ENCODE peak calls at places on chromosomes 4 and X, in nine cellular contexts. I is uterus, Q is cardiac fibroblast, F is foreskin fibroblast, N is A549, K is body of pancreas, C is mammary epithelial cell, H is MM.1S, D is stomach. L is an unnamed sample.

GRCh38 chr4:13162886-13163285 is 321.3 kb downstream of the RAB28 start:
- DNase-seq in I (no peak), Q (peak; percentile 5), F (no peak), N (no peak), K (peak; percentile 10), C (no peak), H (no peak), D (no peak), L (no peak)

GRCh38 chrX:96140796-96141195 is 543.8 kb upstream of the DIAPH2 start:
- DNase-seq in I (no peak), Q (no peak), F (no peak), N (no peak), K (no peak), C (no peak), H (no peak), D (no peak), L (no peak)

GRCh38 chrX:10769165-10769564 is 148.8 kb upstream of the MID1 start:
- DNase-seq in I (no peak), Q (peak; percentile 51), F (no peak), N (peak; percentile 32), K (no peak), C (peak; percentile 12), H (peak; percentile 32), D (no peak), L (peak; percentile 54)

GRCh38 chrX:80751456-80751855 is 58.2 kb downstream of the BRWD3 start:
- DNase-seq in I (no peak), Q (no peak), F (no peak), N (no peak), K (no peak), C (peak; percentile 24), H (no peak), D (no peak), L (peak; percentile 57)

GRCh38 chrX:27815209-27815608 is 7.4 kb downstream of the MAGEB10 start:
- DNase-seq in I (no peak), Q (peak; percentile 2), F (no peak), N (peak; percentile 4), K (no peak), C (peak; percentile 39), H (no peak), D (no peak), L (no peak)

GRCh38 chrX:69085826-69086225 is 79.4 kb downstream of the PJA1 start:
- DNase-seq in I (no peak), Q (no peak), F (no peak), N (no peak), K (no peak), C (no peak), H (no peak), D (no peak), L (no peak)

GRCh38 chr4:76001760-76002159 is 5.5 kb downstream of the CXCL9 start:
- DNase-seq in I (no peak), Q (no peak), F (no peak), N (no peak), K (no peak), C (no peak), H (no peak), D (no peak), L (no peak)

GRCh38 chrX:119266364-119266995 is 30.4 kb downstream of the PGRMC1 start:
- DNase-seq in I (no peak), Q (peak; percentile 31), F (peak; percentile 11), N (peak; percentile 24), K (peak; percentile 3), C (peak; percentile 6), H (peak; percentile 19), D (no peak), L (peak; percentile 14)

GRCh38 chr4:105399535-105400161 is 74.2 kb downstream of the PPA2 start:
- DNase-seq in I (no peak), Q (peak; percentile 72), F (peak; percentile 76), N (no peak), K (no peak), C (peak; percentile 86), H (no peak), D (no peak), L (peak; percentile 85)

GRCh38 chrX:72367524-72367923 is 61.8 kb upstream of the CITED1 start:
- DNase-seq in I (no peak), Q (no peak), F (no peak), N (no peak), K (no peak), C (no peak), H (no peak), D (no peak), L (no peak)

GRCh38 chr4:81799371-81799770 is 327.7 kb upstream of the RASGEF1B start:
- DNase-seq in I (no peak), Q (no peak), F (no peak), N (no peak), K (no peak), C (peak; percentile 26), H (no peak), D (no peak), L (no peak)
- H3K4me3 ChIP-seq in I (no peak overlapping the region), Q (no peak overlapping the region), F (no peak overlapping the region), N (no peak overlapping the region), K (no peak overlapping the region), C (no peak overlapping the region), H (no peak overlapping the region), D (no peak overlapping the region), L (no peak overlapping the region)

DNA sequence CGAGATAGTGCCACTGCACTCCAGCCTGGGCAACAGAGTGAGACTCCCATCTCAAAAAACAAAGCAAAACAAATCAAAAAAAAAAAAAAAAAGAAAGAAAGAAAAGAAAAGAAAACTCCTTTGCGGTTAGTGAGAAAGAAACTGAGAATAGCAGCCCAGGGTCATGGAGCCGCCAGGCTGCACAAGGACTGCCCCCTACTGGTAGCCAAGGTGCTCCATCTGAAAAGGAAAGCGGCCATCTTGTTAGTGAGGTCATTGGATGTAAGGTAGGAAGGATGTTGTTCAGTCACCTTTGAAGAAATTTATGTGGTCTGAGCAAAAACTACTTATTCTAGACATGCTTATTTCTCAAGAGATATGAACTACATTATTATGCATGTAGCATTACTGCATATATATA is 660.6 kb upstream of the TENM3 start:
- DNase-seq in I (no peak), Q (no peak), F (no peak), N (no peak), K (no peak), C (no peak), H (no peak), D (no peak), L (no peak)
- TF ChIP-seq CTCF in I (no peak), Q (peak; percentile 9), F (no peak), N (no peak), K (no peak), C (peak; percentile 25), H (no peak), D (no peak), L (no peak)

GRCh38 chr4:2364654-2365053 is 53.8 kb downstream of the ZFYVE28 start:
- DNase-seq in I (no peak), Q (peak; percentile 60), F (peak; percentile 56), N (no peak), K (peak; percentile 27), C (peak; percentile 14), H (no peak), D (peak; percentile 34), L (peak; percentile 57)
- H3K4me3 ChIP-seq in I (peak overlapping the region; percentile 44), Q (peak overlapping the region; percentile 56), F (peak overlapping the region; percentile 83), N (no peak overlapping the region), K (no peak overlapping the region), C (peak overlapping the region; percentile 29), H (no peak overlapping the region), D (peak overlapping the region; percentile 50), L (peak overlapping the region; percentile 68)

GRCh38 chrX:49878834-49879655 is at the start of gene USP27X:
- DNase-seq in I (peak; percentile 84), Q (peak; percentile 89), F (peak; percentile 77), N (peak; percentile 40), K (peak; percentile 81), C (peak; percentile 75), H (peak; percentile 81), D (peak; percentile 81), L (peak; percentile 81)
- TF ChIP-seq CTCF in I (peak; percentile 30), Q (peak; percentile 50), F (peak; percentile 54), N (peak; percentile 46), K (peak; percentile 64), C (peak; percentile 49), H (peak; percentile 40), D (no peak), L (peak; percentile 49)

GRCh38 chr4:37977471-37978452 is 17.6 kb downstream of the PTTG2 start:
- DNase-seq in I (peak; percentile 75), Q (peak; percentile 82), F (peak; percentile 67), N (peak; percentile 37), K (peak; percentile 64), C (peak; percentile 40), H (peak; percentile 81), D (peak; percentile 74), L (peak; percentile 69)

GRCh38 chr4:37973481-37973880 is 13.3 kb downstream of the PTTG2 start:
- DNase-seq in I (no peak), Q (no peak), F (no peak), N (no peak), K (no peak), C (no peak), H (no peak), D (no peak), L (no peak)

GRCh38 chr4:37976991-37977470 is 16.8 kb downstream of the PTTG2 start:
- DNase-seq in I (peak; percentile 84), Q (peak; percentile 84), F (peak; percentile 71), N (peak; percentile 40), K (peak; percentile 80), C (peak; percentile 46), H (peak; percentile 63), D (peak; percentile 77), L (peak; percentile 62)

GRCh38 chr4:37978509-37978908 is 18.3 kb downstream of the PTTG2 start:
- DNase-seq in I (no peak), Q (no peak), F (no peak), N (no peak), K (no peak), C (no peak), H (no peak), D (no peak), L (no peak)

DNA sequence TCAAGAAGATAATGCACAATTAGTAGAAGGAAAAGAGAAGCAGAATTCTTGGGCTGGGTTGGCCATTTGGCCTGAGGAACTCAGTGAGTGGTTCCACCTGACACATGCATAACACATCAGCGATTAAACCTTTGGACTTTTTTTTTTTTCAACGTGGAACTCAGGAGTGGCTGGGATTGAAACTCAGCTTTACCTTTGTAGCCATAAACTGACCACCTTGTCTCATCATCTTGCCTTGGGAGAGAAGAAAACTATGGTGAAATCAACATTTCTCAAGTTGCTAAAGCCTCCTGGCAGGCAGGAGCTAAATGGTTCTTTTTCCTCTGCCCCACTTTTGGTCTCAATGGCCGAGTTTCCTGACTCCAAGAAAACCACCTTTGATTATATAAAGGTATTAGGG is 16.3 kb downstream of the PTTG2 start:
- DNase-seq in I (no peak), Q (peak; percentile 12), F (no peak), N (no peak), K (no peak), C (peak; percentile 27), H (no peak), D (no peak), L (peak; percentile 5)
- H3K4me3 ChIP-seq in I (peak overlapping the region; percentile 73), Q (peak overlapping the region; percentile 49), F (peak overlapping the region; percentile 49), N (peak overlapping the region; percentile 74), K (no peak overlapping the region), C (peak overlapping the region; percentile 18), H (no peak overlapping the region), D (peak overlapping the region; percentile 83), L (peak overlapping the region; percentile 61)

GRCh38 chr4:172708184-172708583 is 460.4 kb upstream of the GALNT7 start:
- DNase-seq in I (no peak), Q (no peak), F (no peak), N (no peak), K (no peak), C (no peak), H (no peak), D (no peak), L (no peak)
- TF ChIP-seq CTCF in I (no peak), Q (no peak), F (no peak), N (no peak), K (no peak), C (no peak), H (no peak), D (no peak), L (no peak)

L was measured in AG10803.